ENCODE peak calls at places on chromosomes 6 and 20, in six cellular contexts. J is AML-193; W is NCI-H748 treated with DMSO at 0.1 percent for 48 hours; X is cardiac muscle cell; A is colonic mucosa; C is stimulated activated CD8-positive, alpha-beta memory T cell treated with anti-CD3 and anti-CD28 coated beads, Interleukin-2, amount 100 ng/mL, for 1 hour. P is an unnamed sample.

GRCh38 chr6:67345946-67346345 is 1289.1 kb upstream of the ADGRB3 start:
- DNase-seq in A (no peak), J (peak; percentile 48), X (peak; percentile 2), C (no peak), W (peak; percentile 95), P (no peak)

GRCh38 chr6:167157414-167157813 is 366 bp downstream of the GPR31 start:
- DNase-seq in C (no peak), J (no peak), A (no peak), X (no peak), W (no peak), P (no peak)

GRCh38 chr20:37503256-37503927 is 17.7 kb upstream of the NNAT start:
- DNase-seq in C (no peak), A (no peak), X (no peak), W (no peak), J (no peak), P (no peak)

GRCh38 chr20:20211988-20212518 is 155.9 kb upstream of the INSM1 start:
- DNase-seq in W (peak; percentile 88), J (no peak), C (no peak), A (no peak), X (no peak), P (no peak)

GRCh38 chr6:45665859-45666258 is 288.1 kb upstream of the SUPT3H start:
- DNase-seq in A (no peak), W (no peak), X (no peak), J (no peak), C (no peak), P (no peak)

GRCh38 chr20:2767768-2768631 is 32.4 kb downstream of the CPXM1 start:
- DNase-seq in A (no peak), X (peak; percentile 74), W (no peak), J (no peak), C (no peak), P (no peak)

GRCh38 chr6:147641511-147641910 is 133.0 kb downstream of the SAMD5 start:
- DNase-seq in J (no peak), C (no peak), A (no peak), X (no peak), W (no peak), P (no peak)

GRCh38 chr6:19142236-19142635 is 694.9 kb upstream of the ID4 start:
- DNase-seq in W (no peak), X (no peak), J (no peak), A (no peak), C (no peak), P (no peak)

GRCh38 chr20:57596998-57597939 is 23.0 kb downstream of the ZBP1 start:
- DNase-seq in X (peak; percentile 60), J (peak; percentile 25), A (peak; percentile 78), W (peak; percentile 15), C (peak; percentile 60), P (peak; percentile 10)

GRCh38 chr6:167851349-167851952 is 24.7 kb downstream of the AFDN start:
- DNase-seq in W (no peak), J (no peak), C (no peak), A (no peak), X (no peak), P (no peak)

GRCh38 chr6:35489066-35489465 is 7.8 kb downstream of the TEAD3 start:
- DNase-seq in W (no peak), C (no peak), J (peak; percentile 29), A (no peak), X (no peak), P (no peak)

GRCh38 chr6:107576852-107577251 is 86.9 kb downstream of the SOBP start:
- DNase-seq in A (no peak), W (no peak), C (no peak), X (peak; percentile 21), J (no peak), P (no peak)

GRCh38 chr6:3749390-3749978 is 2.0 kb downstream of the PXDC1 start:
- DNase-seq in A (peak; percentile 69), J (no peak), C (no peak), X (no peak), W (no peak), P (no peak)

GRCh38 chr20:38139919-38140753 is 24.9 kb downstream of the TGM2 start:
- DNase-seq in W (no peak), J (no peak), X (peak; percentile 37), C (no peak), A (peak; percentile 55), P (no peak)

GRCh38 chr6:76438768-76439167 is 366.3 kb upstream of the IMPG1 start:
- DNase-seq in W (no peak), C (no peak), A (no peak), J (no peak), X (peak; percentile 3), P (no peak)

GRCh38 chr6:160768101-160768500 is 66.1 kb downstream of the PLG start:
- DNase-seq in J (no peak), C (no peak), X (no peak), A (no peak), W (no peak), P (no peak)

GRCh38 chr6:79413562-79414002 is 123.6 kb downstream of the LCA5 start:
- DNase-seq in C (no peak), J (no peak), W (no peak), A (no peak), X (peak; percentile 83), P (no peak)

GRCh38 chr6:2639167-2639566 is 111.6 kb downstream of the MYLK4 start:
- DNase-seq in W (no peak), X (no peak), C (no peak), A (no peak), J (no peak), P (no peak)

GRCh38 chr20:38889792-38890496 is 36.3 kb upstream of the FAM83D start:
- DNase-seq in C (no peak), J (no peak), W (no peak), A (no peak), X (no peak), P (no peak)